ENCODE peak calls at places on chromosomes 11 and 22, in nine cellular contexts. L is tibial nerve, G is Peyer's patch, D is dorsolateral prefrontal cortex, E is colonic mucosa, R is ovary, A is spleen, V is stomach, T is IMR-90. O is an unnamed sample.

GRCh38 chr22:30290679-30291333 is 1.5 kb upstream of the CASTOR1 start:
- DNase-seq in L (peak), G (peak), D (peak), E (peak), R (peak), A (peak), V (peak), T (peak), O (no peak)

GRCh38 chr22:24232124-24232523 is 12.8 kb downstream of the GGT5 start:
- DNase-seq in L (no peak), G (no peak), D (no peak), E (no peak), R (no peak), A (no peak), V (no peak), T (no peak), O (no peak)

GRCh38 chr22:44531487-44531886 is 33.5 kb upstream of the RTL6 start:
- DNase-seq in L (no peak), G (no peak), D (no peak), E (no peak), R (no peak), A (no peak), V (no peak), T (no peak), O (no peak)

GRCh38 chr11:76841923-76842452 is 18.7 kb upstream of the ACER3 start:
- DNase-seq in L (no peak), G (no peak), D (no peak), E (peak), R (no peak), A (no peak), V (no peak), T (no peak), O (no peak)

GRCh38 chr11:9001736-9002135 is 2.1 kb downstream of the NRIP3 start:
- DNase-seq in L (no peak), G (no peak), D (no peak), E (no peak), R (no peak), A (no peak), V (no peak), T (peak), O (no peak)

GRCh38 chr11:122207921-122208764 is 92.1 kb upstream of the BLID start:
- DNase-seq in L (no peak), G (no peak), D (no peak), E (no peak), R (no peak), A (no peak), V (no peak), T (peak), O (no peak)

GRCh38 chr11:83945953-83946352 is 659.8 kb upstream of the CCDC90B start:
- DNase-seq in L (no peak), G (no peak), D (no peak), E (no peak), R (no peak), A (no peak), V (no peak), T (no peak), O (no peak)

GRCh38 chr11:12003815-12004214 is 4.6 kb downstream of the DKK3 start:
- DNase-seq in L (no peak), G (no peak), D (no peak), E (no peak), R (no peak), A (no peak), V (no peak), T (peak), O (no peak)

GRCh38 chr11:110613526-110613925 is 98.7 kb downstream of the ARHGAP20 start:
- DNase-seq in L (no peak), G (no peak), D (no peak), E (no peak), R (no peak), A (no peak), V (no peak), T (peak), O (no peak)

GRCh38 chr11:9144828-9145227 is 53.4 kb upstream of the SCUBE2 start:
- DNase-seq in L (no peak), G (no peak), D (no peak), E (no peak), R (no peak), A (no peak), V (no peak), T (peak), O (no peak)

GRCh38 chr22:27677895-27678458 is 123.6 kb downstream of the MN1 start:
- DNase-seq in L (no peak), G (no peak), D (no peak), E (no peak), R (no peak), A (peak), V (no peak), T (no peak), O (no peak)

GRCh38 chr22:30313527-30314385 is 13.0 kb downstream of the TBC1D10A start:
- DNase-seq in L (no peak), G (no peak), D (no peak), E (no peak), R (no peak), A (no peak), V (no peak), T (no peak), O (no peak)

GRCh38 chr11:73982595-73982989 is at the start of gene UCP2:
- DNase-seq in L (peak), G (peak), D (peak), E (no peak), R (peak), A (peak), V (peak), T (peak), O (peak)

GRCh38 chr11:120774591-120775386 is 249.1 kb upstream of the TBCEL start:
- DNase-seq in L (no peak), G (no peak), D (no peak), E (no peak), R (no peak), A (no peak), V (no peak), T (no peak), O (no peak)

GRCh38 chr11:120482149-120482548 is 29.4 kb upstream of the GRIK4 start:
- DNase-seq in L (no peak), G (no peak), D (no peak), E (no peak), R (no peak), A (no peak), V (no peak), T (peak), O (no peak)

GRCh38 chr11:112057170-112057569 is 16.6 kb downstream of the PIH1D2 start:
- DNase-seq in L (no peak), G (no peak), D (no peak), E (no peak), R (no peak), A (no peak), V (no peak), T (no peak), O (no peak)

GRCh38 chr11:112050721-112051120 is 23.1 kb downstream of the PIH1D2 start:
- DNase-seq in L (no peak), G (no peak), D (no peak), E (no peak), R (no peak), A (no peak), V (no peak), T (no peak), O (no peak)

GRCh38 chr11:112049777-112050176 is 24.0 kb downstream of the PIH1D2 start:
- DNase-seq in L (no peak), G (no peak), D (no peak), E (no peak), R (no peak), A (no peak), V (no peak), T (no peak), O (no peak)

DNA sequence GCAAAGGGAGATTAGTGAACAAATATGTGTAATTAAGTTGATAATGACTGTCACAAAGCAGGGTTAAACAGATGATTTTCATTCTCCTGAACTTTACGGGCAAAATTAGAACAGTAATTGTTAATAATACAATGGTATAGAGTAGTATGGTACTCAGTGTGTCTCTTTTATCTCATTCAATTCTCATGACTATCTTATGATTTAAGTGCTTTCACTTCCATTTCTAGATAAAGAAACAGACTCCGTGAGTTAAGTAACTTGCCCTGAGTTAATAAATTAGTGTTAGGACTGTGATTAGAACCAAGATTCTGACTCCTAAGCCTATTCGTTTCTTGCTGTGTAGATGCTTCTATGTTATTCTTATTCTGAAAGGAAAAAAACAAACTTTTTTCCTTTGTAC is 22.0 kb downstream of the PIH1D2 start:
- DNase-seq in L (no peak), G (no peak), D (no peak), E (no peak), R (no peak), A (no peak), V (no peak), T (no peak), O (no peak)
- H3K27ac ChIP-seq in L (no peak), G (no peak), D (no peak), E (no peak), R (no peak), A (no peak), V (no peak), T (no peak), O (no peak)

GRCh38 chr11:33520103-33520502 is 180.5 kb downstream of the C11orf91 start:
- DNase-seq in L (no peak), G (no peak), D (no peak), E (no peak), R (no peak), A (no peak), V (no peak), T (no peak), O (no peak)
- TF ChIP-seq CTCF in L (no peak), G (no peak), D (no peak), E (no peak), R (no peak), A (no peak), V (no peak), T (no peak), O (no peak)

GRCh38 chr22:33303109-33303508 is 244.9 kb upstream of the SYN3 start:
- DNase-seq in L (no peak), G (no peak), D (no peak), E (no peak), R (no peak), A (peak), V (no peak), T (no peak), O (no peak)

GRCh38 chr22:33302549-33302948 is 244.4 kb upstream of the SYN3 start:
- DNase-seq in L (no peak), G (no peak), D (no peak), E (no peak), R (no peak), A (peak), V (no peak), T (no peak), O (no peak)

GRCh38 chr22:33302049-33302545 is 243.9 kb upstream of the SYN3 start:
- DNase-seq in L (peak), G (peak), D (peak), E (peak), R (peak), A (peak), V (peak), T (peak), O (peak)

GRCh38 chr22:33299245-33299956 is 241.2 kb upstream of the SYN3 start:
- DNase-seq in L (no peak), G (no peak), D (no peak), E (no peak), R (no peak), A (peak), V (no peak), T (no peak), O (peak)

DNA sequence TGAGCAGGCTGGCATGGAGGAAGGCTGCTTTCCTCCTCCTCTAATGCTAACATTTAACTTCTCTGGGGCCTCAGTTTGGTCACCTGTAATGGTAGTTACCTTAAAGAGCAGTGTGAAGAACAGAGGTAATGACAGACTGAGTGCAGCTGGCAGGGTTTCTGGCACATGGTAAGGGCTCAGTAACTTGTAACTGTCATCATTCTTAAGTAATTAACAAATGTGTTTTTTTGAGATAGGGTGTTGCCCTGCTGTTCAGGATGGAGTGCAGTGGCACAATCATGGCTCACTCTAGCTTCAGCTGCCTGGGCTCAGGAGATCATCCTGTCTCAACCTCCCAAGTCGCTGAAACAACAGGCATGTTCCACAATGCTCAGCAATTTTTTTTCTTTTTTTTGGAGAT is 242.0 kb upstream of the SYN3 start:
- DNase-seq in L (no peak), G (no peak), D (no peak), E (no peak), R (no peak), A (peak), V (no peak), T (no peak), O (no peak)
- H3K27ac ChIP-seq in L (no peak), G (no peak), D (no peak), E (no peak), R (no peak), A (peak), V (peak), T (no peak), O (no peak)

DNA sequence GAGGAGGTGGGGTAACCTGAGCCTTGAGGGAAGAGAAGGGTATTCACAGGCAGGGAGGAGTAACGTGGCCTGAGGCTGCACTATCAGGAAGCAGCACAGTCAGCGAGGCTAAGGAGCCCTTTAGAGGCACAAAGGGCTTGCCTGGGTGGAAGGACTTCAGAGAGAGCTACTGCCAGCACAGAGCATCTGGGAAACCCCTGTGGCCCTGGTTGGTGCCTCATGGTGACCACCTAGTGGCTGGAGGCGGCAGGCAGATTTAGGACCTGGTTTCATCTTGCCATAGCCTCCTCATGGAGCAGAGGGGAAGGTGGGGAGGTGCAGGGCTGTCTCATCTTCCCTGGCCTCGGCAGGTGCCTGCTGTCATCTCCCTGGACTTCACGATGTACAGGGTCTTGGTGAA is 64.5 kb downstream of the MPPED1 start:
- DNase-seq in L (no peak), G (no peak), D (no peak), E (no peak), R (no peak), A (peak), V (no peak), T (no peak), O (no peak)
- TF ChIP-seq CTCF in L (no peak), G (no peak), D (no peak), E (no peak), R (no peak), A (no peak), V (no peak), T (no peak), O (no peak)

DNA sequence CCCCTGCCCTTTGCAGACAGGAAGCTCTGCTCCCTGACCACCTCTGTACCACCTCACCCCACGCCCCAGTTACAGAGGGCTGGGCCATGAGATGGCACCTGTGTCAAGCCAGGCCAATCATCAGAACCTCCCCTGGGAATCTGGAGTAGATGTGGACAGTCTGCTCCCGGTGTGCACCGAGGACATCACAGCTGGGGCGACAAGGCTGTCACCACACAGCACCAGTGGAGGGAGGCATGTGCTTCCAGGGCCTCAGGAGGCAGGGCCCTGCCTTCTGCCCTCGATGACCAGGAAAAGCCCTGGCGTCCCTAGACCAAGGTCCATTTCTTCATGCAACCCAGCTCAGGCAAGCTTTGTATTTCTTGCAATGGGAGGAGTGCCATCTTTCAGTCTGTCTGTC is 309.5 kb downstream of the CTTN start:
- DNase-seq in L (no peak), G (peak), D (peak), E (no peak), R (no peak), A (peak), V (no peak), T (no peak), O (no peak)
- H3K27ac ChIP-seq in L (no peak), G (no peak), D (no peak), E (no peak), R (no peak), A (no peak), V (no peak), T (no peak), O (no peak)

GRCh38 chr11:133966924-133967598 is 10.3 kb upstream of the IGSF9B start:
- DNase-seq in L (no peak), G (no peak), D (peak), E (peak), R (no peak), A (peak), V (peak), T (no peak), O (no peak)
- TF ChIP-seq CTCF in L (peak), G (no peak), D (peak), E (no peak), R (no peak), A (no peak), V (no peak), T (peak), O (no peak)

GRCh38 chr11:61603667-61604066 is 22.8 kb upstream of the SYT7 start:
- DNase-seq in L (no peak), G (no peak), D (no peak), E (no peak), R (no peak), A (no peak), V (no peak), T (no peak), O (no peak)
- H3K27ac ChIP-seq in L (no peak), G (peak), D (peak), E (peak), R (no peak), A (no peak), V (peak), T (no peak), O (peak)

GRCh38 chr22:49329636-49330035 is 498.0 kb downstream of the BRD1 start:
- DNase-seq in L (no peak), G (peak), D (no peak), E (no peak), R (no peak), A (peak), V (peak), T (no peak), O (no peak)

GRCh38 chr22:49327411-49327810 is 500.3 kb downstream of the BRD1 start:
- DNase-seq in L (no peak), G (peak), D (no peak), E (no peak), R (no peak), A (peak), V (peak), T (no peak), O (no peak)

GRCh38 chr22:49328630-49329405 is 498.9 kb downstream of the BRD1 start:
- DNase-seq in L (no peak), G (no peak), D (no peak), E (no peak), R (no peak), A (peak), V (peak), T (no peak), O (no peak)

GRCh38 chr22:49326558-49326957 is 501.1 kb downstream of the BRD1 start:
- DNase-seq in L (no peak), G (no peak), D (no peak), E (no peak), R (no peak), A (peak), V (peak), T (no peak), O (no peak)

DNA sequence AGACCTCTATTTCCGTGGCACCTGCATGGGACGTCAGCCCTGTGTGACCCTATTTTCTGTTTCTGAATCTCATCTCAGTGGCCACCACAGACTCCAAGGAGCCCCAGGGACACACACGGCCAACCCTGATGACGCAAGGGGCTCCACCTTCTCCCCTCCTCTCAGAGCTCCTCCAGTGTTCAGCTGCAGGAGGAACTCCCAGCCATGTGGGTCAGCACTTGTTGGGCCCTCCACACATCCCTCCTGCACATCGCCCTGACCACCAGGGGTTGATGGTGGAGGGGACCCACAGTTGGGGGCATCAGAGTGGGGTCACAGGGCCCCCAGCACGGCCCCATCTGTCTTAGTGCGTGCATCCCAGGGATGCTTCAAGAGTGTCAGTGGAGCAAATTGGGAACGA is 499.6 kb downstream of the BRD1 start:
- DNase-seq in L (no peak), G (no peak), D (peak), E (no peak), R (no peak), A (peak), V (peak), T (no peak), O (no peak)
- TF ChIP-seq CTCF in L (no peak), G (no peak), D (no peak), E (no peak), R (no peak), A (no peak), V (no peak), T (no peak), O (no peak)

DNA sequence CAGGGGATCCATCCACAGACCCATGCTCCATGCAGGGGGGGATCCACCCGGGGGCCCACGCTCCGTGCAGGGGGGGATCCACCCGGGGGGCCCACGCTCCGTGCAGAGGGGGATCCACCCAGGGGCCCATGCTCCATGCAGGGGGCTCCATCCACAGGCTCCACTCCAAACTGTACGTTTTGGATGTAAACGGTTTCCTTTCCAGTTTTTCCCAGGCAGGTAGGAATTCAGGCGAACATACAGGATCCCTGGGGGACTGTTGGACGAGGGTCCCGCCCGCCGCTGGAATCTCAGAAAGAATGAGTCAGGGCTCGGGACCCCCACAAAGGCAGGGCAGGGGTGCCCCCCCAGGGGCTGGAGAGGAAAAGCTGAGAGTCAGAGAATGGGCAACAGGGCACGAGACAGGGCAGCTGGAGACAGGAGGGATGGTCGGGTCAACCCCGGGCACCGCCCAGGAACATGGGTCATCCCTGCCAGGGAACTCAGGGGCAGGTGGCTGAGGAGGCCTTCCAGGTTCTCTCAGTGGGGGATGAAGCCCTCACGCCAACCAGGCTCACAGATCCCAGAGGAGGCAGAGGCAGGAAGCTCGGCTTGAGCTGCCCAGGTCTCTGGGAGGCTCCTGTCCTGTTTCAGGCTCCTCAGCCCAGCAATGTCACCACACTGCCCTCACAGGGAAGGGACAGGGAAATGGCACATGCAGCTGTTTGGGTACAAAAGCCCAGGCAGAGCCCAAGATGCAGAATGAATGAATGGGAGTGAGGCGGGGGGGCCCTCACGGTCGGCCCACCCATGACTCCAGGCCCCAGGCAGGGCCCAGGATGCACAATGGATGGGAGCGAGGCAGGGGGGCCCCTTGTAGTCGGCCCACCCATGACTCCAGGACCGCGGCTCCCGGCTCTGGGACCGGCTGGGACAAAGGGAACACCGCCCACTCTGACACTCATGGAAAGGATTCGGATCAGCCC is 200.2 kb downstream of the BRD1 start:
- DNase-seq in L (no peak), G (no peak), D (peak), E (no peak), R (no peak), A (peak), V (no peak), T (no peak), O (no peak)
- H3K27ac ChIP-seq in L (no peak), G (no peak), D (no peak), E (no peak), R (no peak), A (no peak), V (no peak), T (no peak), O (no peak)

O was measured in esophagus squamous epithelium.